ENCODE peak calls at places on chromosomes 11 and 22, in nine cellular contexts. One of them, this sample, is unnamed.

GRCh38 chr11:7546324-7546791 is 32.6 kb downstream of the PPFIBP2 start:
- DNase-seq in activated CD4-positive, alpha-beta T cell treated with anti-CD3 and anti-CD28 coated beads for 4 hours: no peak
- DNase-seq in activated T-cell treated with anti-CD3 and anti-CD28 coated beads for 48 hours: no peak
- DNase-seq in brain microvascular endothelial cell: no peak
- DNase-seq in effector CD4-positive, alpha-beta T cell: no peak
- DNase-seq in DMS153: no peak
- DNase-seq in dorsolateral prefrontal cortex: no peak
- DNase-seq in M059J: no peak
- DNase-seq in activated T-helper 1 cell treated with Interleukin-2 at 50 U/mL for 16 hours: no peak
- DNase-seq in this sample: no peak

GRCh38 chr11:2474059-2474901 is 29.5 kb downstream of the KCNQ1 start:
- DNase-seq in activated CD4-positive, alpha-beta T cell treated with anti-CD3 and anti-CD28 coated beads for 4 hours: no peak
- DNase-seq in activated T-cell treated with anti-CD3 and anti-CD28 coated beads for 48 hours: no peak
- DNase-seq in brain microvascular endothelial cell: no peak
- DNase-seq in effector CD4-positive, alpha-beta T cell: no peak
- DNase-seq in DMS153: peak
- DNase-seq in dorsolateral prefrontal cortex: no peak
- DNase-seq in M059J: no peak
- DNase-seq in activated T-helper 1 cell treated with Interleukin-2 at 50 U/mL for 16 hours: no peak
- DNase-seq in this sample: no peak

GRCh38 chr11:9330387-9331384 is 16.3 kb upstream of the TMEM41B start:
- DNase-seq in activated CD4-positive, alpha-beta T cell treated with anti-CD3 and anti-CD28 coated beads for 4 hours: no peak
- DNase-seq in activated T-cell treated with anti-CD3 and anti-CD28 coated beads for 48 hours: no peak
- DNase-seq in brain microvascular endothelial cell: no peak
- DNase-seq in effector CD4-positive, alpha-beta T cell: no peak
- DNase-seq in DMS153: no peak
- DNase-seq in dorsolateral prefrontal cortex: no peak
- DNase-seq in M059J: peak
- DNase-seq in activated T-helper 1 cell treated with Interleukin-2 at 50 U/mL for 16 hours: no peak
- DNase-seq in this sample: no peak

GRCh38 chr22:37331034-37331428 is 48.7 kb downstream of the CYTH4 start:
- DNase-seq in activated CD4-positive, alpha-beta T cell treated with anti-CD3 and anti-CD28 coated beads for 4 hours: no peak
- DNase-seq in activated T-cell treated with anti-CD3 and anti-CD28 coated beads for 48 hours: no peak
- DNase-seq in brain microvascular endothelial cell: peak
- DNase-seq in effector CD4-positive, alpha-beta T cell: no peak
- DNase-seq in DMS153: no peak
- DNase-seq in dorsolateral prefrontal cortex: peak
- DNase-seq in M059J: peak
- DNase-seq in activated T-helper 1 cell treated with Interleukin-2 at 50 U/mL for 16 hours: no peak
- DNase-seq in this sample: no peak

GRCh38 chr11:118615282-118615979 is 8.0 kb downstream of the PHLDB1 start:
- DNase-seq in activated CD4-positive, alpha-beta T cell treated with anti-CD3 and anti-CD28 coated beads for 4 hours: no peak
- DNase-seq in activated T-cell treated with anti-CD3 and anti-CD28 coated beads for 48 hours: no peak
- DNase-seq in brain microvascular endothelial cell: no peak
- DNase-seq in effector CD4-positive, alpha-beta T cell: no peak
- DNase-seq in DMS153: no peak
- DNase-seq in dorsolateral prefrontal cortex: peak
- DNase-seq in M059J: peak
- DNase-seq in activated T-helper 1 cell treated with Interleukin-2 at 50 U/mL for 16 hours: no peak
- DNase-seq in this sample: no peak

GRCh38 chr22:25169278-25170031 is 30.2 kb upstream of the CRYBB3 start:
- DNase-seq in activated CD4-positive, alpha-beta T cell treated with anti-CD3 and anti-CD28 coated beads for 4 hours: no peak
- DNase-seq in activated T-cell treated with anti-CD3 and anti-CD28 coated beads for 48 hours: no peak
- DNase-seq in brain microvascular endothelial cell: no peak
- DNase-seq in effector CD4-positive, alpha-beta T cell: no peak
- DNase-seq in DMS153: no peak
- DNase-seq in dorsolateral prefrontal cortex: no peak
- DNase-seq in M059J: peak
- DNase-seq in activated T-helper 1 cell treated with Interleukin-2 at 50 U/mL for 16 hours: no peak
- DNase-seq in this sample: no peak

GRCh38 chr11:78525720-78526119 is 48.9 kb downstream of the NARS2 start:
- DNase-seq in activated CD4-positive, alpha-beta T cell treated with anti-CD3 and anti-CD28 coated beads for 4 hours: no peak
- DNase-seq in activated T-cell treated with anti-CD3 and anti-CD28 coated beads for 48 hours: no peak
- DNase-seq in brain microvascular endothelial cell: no peak
- DNase-seq in effector CD4-positive, alpha-beta T cell: no peak
- DNase-seq in DMS153: no peak
- DNase-seq in dorsolateral prefrontal cortex: no peak
- DNase-seq in M059J: no peak
- DNase-seq in activated T-helper 1 cell treated with Interleukin-2 at 50 U/mL for 16 hours: no peak
- DNase-seq in this sample: no peak

GRCh38 chr11:121889931-121890330 is 226.1 kb downstream of the BLID start:
- DNase-seq in activated CD4-positive, alpha-beta T cell treated with anti-CD3 and anti-CD28 coated beads for 4 hours: no peak
- DNase-seq in activated T-cell treated with anti-CD3 and anti-CD28 coated beads for 48 hours: no peak
- DNase-seq in brain microvascular endothelial cell: no peak
- DNase-seq in effector CD4-positive, alpha-beta T cell: no peak
- DNase-seq in DMS153: no peak
- DNase-seq in dorsolateral prefrontal cortex: no peak
- DNase-seq in M059J: peak
- DNase-seq in activated T-helper 1 cell treated with Interleukin-2 at 50 U/mL for 16 hours: no peak
- DNase-seq in this sample: no peak

GRCh38 chr11:123430736-123431356 is 777 bp downstream of the GRAMD1B start:
- DNase-seq in activated CD4-positive, alpha-beta T cell treated with anti-CD3 and anti-CD28 coated beads for 4 hours: peak
- DNase-seq in activated T-cell treated with anti-CD3 and anti-CD28 coated beads for 48 hours: peak
- DNase-seq in brain microvascular endothelial cell: peak
- DNase-seq in effector CD4-positive, alpha-beta T cell: peak
- DNase-seq in DMS153: peak
- DNase-seq in dorsolateral prefrontal cortex: peak
- DNase-seq in M059J: peak
- DNase-seq in activated T-helper 1 cell treated with Interleukin-2 at 50 U/mL for 16 hours: peak
- DNase-seq in this sample: peak

GRCh38 chr11:90222459-90223247 is at the start of gene CHORDC1:
- DNase-seq in activated CD4-positive, alpha-beta T cell treated with anti-CD3 and anti-CD28 coated beads for 4 hours: peak
- DNase-seq in activated T-cell treated with anti-CD3 and anti-CD28 coated beads for 48 hours: peak
- DNase-seq in brain microvascular endothelial cell: peak
- DNase-seq in effector CD4-positive, alpha-beta T cell: peak
- DNase-seq in DMS153: peak
- DNase-seq in dorsolateral prefrontal cortex: peak
- DNase-seq in M059J: peak
- DNase-seq in activated T-helper 1 cell treated with Interleukin-2 at 50 U/mL for 16 hours: peak
- DNase-seq in this sample: peak

GRCh38 chr11:40987895-40988435 is 471.5 kb downstream of the LRRC4C start:
- DNase-seq in activated CD4-positive, alpha-beta T cell treated with anti-CD3 and anti-CD28 coated beads for 4 hours: no peak
- DNase-seq in activated T-cell treated with anti-CD3 and anti-CD28 coated beads for 48 hours: no peak
- DNase-seq in brain microvascular endothelial cell: no peak
- DNase-seq in effector CD4-positive, alpha-beta T cell: no peak
- DNase-seq in DMS153: no peak
- DNase-seq in dorsolateral prefrontal cortex: no peak
- DNase-seq in M059J: no peak
- DNase-seq in activated T-helper 1 cell treated with Interleukin-2 at 50 U/mL for 16 hours: no peak
- DNase-seq in this sample: no peak

GRCh38 chr22:23970816-23971482 is 3.3 kb downstream of the DDT start:
- DNase-seq in activated CD4-positive, alpha-beta T cell treated with anti-CD3 and anti-CD28 coated beads for 4 hours: no peak
- DNase-seq in activated T-cell treated with anti-CD3 and anti-CD28 coated beads for 48 hours: no peak
- DNase-seq in brain microvascular endothelial cell: no peak
- DNase-seq in effector CD4-positive, alpha-beta T cell: no peak
- DNase-seq in DMS153: no peak
- DNase-seq in dorsolateral prefrontal cortex: no peak
- DNase-seq in M059J: no peak
- DNase-seq in activated T-helper 1 cell treated with Interleukin-2 at 50 U/mL for 16 hours: no peak
- DNase-seq in this sample: no peak

GRCh38 chr22:36465232-36466021 is 16.0 kb downstream of the TXN2 start:
- DNase-seq in activated CD4-positive, alpha-beta T cell treated with anti-CD3 and anti-CD28 coated beads for 4 hours: no peak
- DNase-seq in activated T-cell treated with anti-CD3 and anti-CD28 coated beads for 48 hours: no peak
- DNase-seq in brain microvascular endothelial cell: peak
- DNase-seq in effector CD4-positive, alpha-beta T cell: no peak
- DNase-seq in DMS153: no peak
- DNase-seq in dorsolateral prefrontal cortex: no peak
- DNase-seq in M059J: peak
- DNase-seq in activated T-helper 1 cell treated with Interleukin-2 at 50 U/mL for 16 hours: no peak
- DNase-seq in this sample: no peak

GRCh38 chr11:77207618-77208313 is 79.7 kb downstream of the MYO7A start:
- DNase-seq in activated CD4-positive, alpha-beta T cell treated with anti-CD3 and anti-CD28 coated beads for 4 hours: no peak
- DNase-seq in activated T-cell treated with anti-CD3 and anti-CD28 coated beads for 48 hours: no peak
- DNase-seq in brain microvascular endothelial cell: no peak
- DNase-seq in effector CD4-positive, alpha-beta T cell: no peak
- DNase-seq in DMS153: no peak
- DNase-seq in dorsolateral prefrontal cortex: no peak
- DNase-seq in M059J: no peak
- DNase-seq in activated T-helper 1 cell treated with Interleukin-2 at 50 U/mL for 16 hours: no peak
- DNase-seq in this sample: no peak

GRCh38 chr22:43118953-43119458 is 8.5 kb downstream of the BIK start:
- DNase-seq in activated CD4-positive, alpha-beta T cell treated with anti-CD3 and anti-CD28 coated beads for 4 hours: no peak
- DNase-seq in activated T-cell treated with anti-CD3 and anti-CD28 coated beads for 48 hours: no peak
- DNase-seq in brain microvascular endothelial cell: peak
- DNase-seq in effector CD4-positive, alpha-beta T cell: no peak
- DNase-seq in DMS153: peak
- DNase-seq in dorsolateral prefrontal cortex: no peak
- DNase-seq in M059J: no peak
- DNase-seq in activated T-helper 1 cell treated with Interleukin-2 at 50 U/mL for 16 hours: no peak
- DNase-seq in this sample: no peak

GRCh38 chr11:121722431-121723256 is 269.9 kb upstream of the SORL1-AS1 start:
- DNase-seq in activated CD4-positive, alpha-beta T cell treated with anti-CD3 and anti-CD28 coated beads for 4 hours: no peak
- DNase-seq in activated T-cell treated with anti-CD3 and anti-CD28 coated beads for 48 hours: no peak
- DNase-seq in brain microvascular endothelial cell: peak
- DNase-seq in effector CD4-positive, alpha-beta T cell: no peak
- DNase-seq in DMS153: peak
- DNase-seq in dorsolateral prefrontal cortex: peak
- DNase-seq in M059J: peak
- DNase-seq in activated T-helper 1 cell treated with Interleukin-2 at 50 U/mL for 16 hours: no peak
- DNase-seq in this sample: no peak

GRCh38 chr22:38867496-38868285 is 4.3 kb downstream of the CBX6 start:
- DNase-seq in activated CD4-positive, alpha-beta T cell treated with anti-CD3 and anti-CD28 coated beads for 4 hours: no peak
- DNase-seq in activated T-cell treated with anti-CD3 and anti-CD28 coated beads for 48 hours: no peak
- DNase-seq in brain microvascular endothelial cell: no peak
- DNase-seq in effector CD4-positive, alpha-beta T cell: no peak
- DNase-seq in DMS153: no peak
- DNase-seq in dorsolateral prefrontal cortex: peak
- DNase-seq in M059J: no peak
- DNase-seq in activated T-helper 1 cell treated with Interleukin-2 at 50 U/mL for 16 hours: no peak
- DNase-seq in this sample: no peak

GRCh38 chr11:83612891-83613766 is 327.0 kb upstream of the CCDC90B start:
- DNase-seq in activated CD4-positive, alpha-beta T cell treated with anti-CD3 and anti-CD28 coated beads for 4 hours: no peak
- DNase-seq in activated T-cell treated with anti-CD3 and anti-CD28 coated beads for 48 hours: no peak
- DNase-seq in brain microvascular endothelial cell: no peak
- DNase-seq in effector CD4-positive, alpha-beta T cell: no peak
- DNase-seq in DMS153: peak
- DNase-seq in dorsolateral prefrontal cortex: no peak
- DNase-seq in M059J: no peak
- DNase-seq in activated T-helper 1 cell treated with Interleukin-2 at 50 U/mL for 16 hours: no peak
- DNase-seq in this sample: no peak

GRCh38 chr22:48866906-48867597 is 960.6 kb downstream of the BRD1 start:
- DNase-seq in activated CD4-positive, alpha-beta T cell treated with anti-CD3 and anti-CD28 coated beads for 4 hours: no peak
- DNase-seq in activated T-cell treated with anti-CD3 and anti-CD28 coated beads for 48 hours: no peak
- DNase-seq in brain microvascular endothelial cell: no peak
- DNase-seq in effector CD4-positive, alpha-beta T cell: no peak
- DNase-seq in DMS153: no peak
- DNase-seq in dorsolateral prefrontal cortex: peak
- DNase-seq in M059J: no peak
- DNase-seq in activated T-helper 1 cell treated with Interleukin-2 at 50 U/mL for 16 hours: no peak
- DNase-seq in this sample: no peak

GRCh38 chr11:40186401-40187091 is 1272.9 kb downstream of the LRRC4C start:
- DNase-seq in activated CD4-positive, alpha-beta T cell treated with anti-CD3 and anti-CD28 coated beads for 4 hours: no peak
- DNase-seq in activated T-cell treated with anti-CD3 and anti-CD28 coated beads for 48 hours: no peak
- DNase-seq in brain microvascular endothelial cell: no peak
- DNase-seq in effector CD4-positive, alpha-beta T cell: no peak
- DNase-seq in DMS153: peak
- DNase-seq in dorsolateral prefrontal cortex: peak
- DNase-seq in M059J: no peak
- DNase-seq in activated T-helper 1 cell treated with Interleukin-2 at 50 U/mL for 16 hours: no peak
- DNase-seq in this sample: no peak

GRCh38 chr11:2310786-2311455 is 9.1 kb downstream of the TSPAN32 start:
- DNase-seq in activated CD4-positive, alpha-beta T cell treated with anti-CD3 and anti-CD28 coated beads for 4 hours: no peak
- DNase-seq in activated T-cell treated with anti-CD3 and anti-CD28 coated beads for 48 hours: no peak
- DNase-seq in brain microvascular endothelial cell: no peak
- DNase-seq in effector CD4-positive, alpha-beta T cell: no peak
- DNase-seq in DMS153: no peak
- DNase-seq in dorsolateral prefrontal cortex: no peak
- DNase-seq in M059J: no peak
- DNase-seq in activated T-helper 1 cell treated with Interleukin-2 at 50 U/mL for 16 hours: no peak
- DNase-seq in this sample: no peak

GRCh38 chr11:65791719-65792213 is 4.9 kb downstream of the OVOL1 start:
- DNase-seq in activated CD4-positive, alpha-beta T cell treated with anti-CD3 and anti-CD28 coated beads for 4 hours: peak
- DNase-seq in activated T-cell treated with anti-CD3 and anti-CD28 coated beads for 48 hours: peak
- DNase-seq in brain microvascular endothelial cell: no peak
- DNase-seq in effector CD4-positive, alpha-beta T cell: no peak
- DNase-seq in DMS153: peak
- DNase-seq in dorsolateral prefrontal cortex: no peak
- DNase-seq in M059J: peak
- DNase-seq in activated T-helper 1 cell treated with Interleukin-2 at 50 U/mL for 16 hours: peak
- DNase-seq in this sample: no peak

GRCh38 chr11:122664188-122664587 is 8.7 kb downstream of the UBASH3B start:
- DNase-seq in activated CD4-positive, alpha-beta T cell treated with anti-CD3 and anti-CD28 coated beads for 4 hours: no peak
- DNase-seq in activated T-cell treated with anti-CD3 and anti-CD28 coated beads for 48 hours: no peak
- DNase-seq in brain microvascular endothelial cell: no peak
- DNase-seq in effector CD4-positive, alpha-beta T cell: no peak
- DNase-seq in DMS153: no peak
- DNase-seq in dorsolateral prefrontal cortex: no peak
- DNase-seq in M059J: peak
- DNase-seq in activated T-helper 1 cell treated with Interleukin-2 at 50 U/mL for 16 hours: no peak
- DNase-seq in this sample: no peak

GRCh38 chr11:86041975-86042378 is 26.9 kb downstream of the PICALM start:
- DNase-seq in activated CD4-positive, alpha-beta T cell treated with anti-CD3 and anti-CD28 coated beads for 4 hours: peak
- DNase-seq in activated T-cell treated with anti-CD3 and anti-CD28 coated beads for 48 hours: no peak
- DNase-seq in brain microvascular endothelial cell: peak
- DNase-seq in effector CD4-positive, alpha-beta T cell: peak
- DNase-seq in DMS153: peak
- DNase-seq in dorsolateral prefrontal cortex: no peak
- DNase-seq in M059J: peak
- DNase-seq in activated T-helper 1 cell treated with Interleukin-2 at 50 U/mL for 16 hours: no peak
- DNase-seq in this sample: peak

GRCh38 chr22:19764050-19764593 is 3.5 kb downstream of the TBX1 start:
- DNase-seq in activated CD4-positive, alpha-beta T cell treated with anti-CD3 and anti-CD28 coated beads for 4 hours: no peak
- DNase-seq in activated T-cell treated with anti-CD3 and anti-CD28 coated beads for 48 hours: no peak
- DNase-seq in brain microvascular endothelial cell: no peak
- DNase-seq in effector CD4-positive, alpha-beta T cell: no peak
- DNase-seq in DMS153: no peak
- DNase-seq in dorsolateral prefrontal cortex: no peak
- DNase-seq in M059J: no peak
- DNase-seq in activated T-helper 1 cell treated with Interleukin-2 at 50 U/mL for 16 hours: no peak
- DNase-seq in this sample: no peak

GRCh38 chr22:31137721-31138120 is 2.6 kb downstream of the PLA2G3 start:
- DNase-seq in activated CD4-positive, alpha-beta T cell treated with anti-CD3 and anti-CD28 coated beads for 4 hours: no peak
- DNase-seq in activated T-cell treated with anti-CD3 and anti-CD28 coated beads for 48 hours: no peak
- DNase-seq in brain microvascular endothelial cell: no peak
- DNase-seq in effector CD4-positive, alpha-beta T cell: no peak
- DNase-seq in DMS153: no peak
- DNase-seq in dorsolateral prefrontal cortex: no peak
- DNase-seq in M059J: no peak
- DNase-seq in activated T-helper 1 cell treated with Interleukin-2 at 50 U/mL for 16 hours: no peak
- DNase-seq in this sample: no peak

GRCh38 chr11:3347127-3347526 is 31.8 kb downstream of the ZNF195 start:
- DNase-seq in activated CD4-positive, alpha-beta T cell treated with anti-CD3 and anti-CD28 coated beads for 4 hours: no peak
- DNase-seq in activated T-cell treated with anti-CD3 and anti-CD28 coated beads for 48 hours: no peak
- DNase-seq in brain microvascular endothelial cell: no peak
- DNase-seq in effector CD4-positive, alpha-beta T cell: no peak
- DNase-seq in DMS153: no peak
- DNase-seq in dorsolateral prefrontal cortex: no peak
- DNase-seq in M059J: no peak
- DNase-seq in activated T-helper 1 cell treated with Interleukin-2 at 50 U/mL for 16 hours: no peak
- DNase-seq in this sample: no peak

GRCh38 chr22:26576026-26576680 is 13.8 kb downstream of the TPST2 start:
- DNase-seq in activated CD4-positive, alpha-beta T cell treated with anti-CD3 and anti-CD28 coated beads for 4 hours: no peak
- DNase-seq in activated T-cell treated with anti-CD3 and anti-CD28 coated beads for 48 hours: no peak
- DNase-seq in brain microvascular endothelial cell: peak
- DNase-seq in effector CD4-positive, alpha-beta T cell: no peak
- DNase-seq in DMS153: no peak
- DNase-seq in dorsolateral prefrontal cortex: no peak
- DNase-seq in M059J: no peak
- DNase-seq in activated T-helper 1 cell treated with Interleukin-2 at 50 U/mL for 16 hours: no peak
- DNase-seq in this sample: no peak

GRCh38 chr11:3126207-3126865 is 38.8 kb downstream of the OSBPL5 start:
- DNase-seq in activated CD4-positive, alpha-beta T cell treated with anti-CD3 and anti-CD28 coated beads for 4 hours: no peak
- DNase-seq in activated T-cell treated with anti-CD3 and anti-CD28 coated beads for 48 hours: no peak
- DNase-seq in brain microvascular endothelial cell: no peak
- DNase-seq in effector CD4-positive, alpha-beta T cell: no peak
- DNase-seq in DMS153: peak
- DNase-seq in dorsolateral prefrontal cortex: peak
- DNase-seq in M059J: no peak
- DNase-seq in activated T-helper 1 cell treated with Interleukin-2 at 50 U/mL for 16 hours: no peak
- DNase-seq in this sample: no peak

GRCh38 chr11:818396-819128 is at the start of gene PNPLA2:
- DNase-seq in activated CD4-positive, alpha-beta T cell treated with anti-CD3 and anti-CD28 coated beads for 4 hours: no peak
- DNase-seq in activated T-cell treated with anti-CD3 and anti-CD28 coated beads for 48 hours: no peak
- DNase-seq in brain microvascular endothelial cell: no peak
- DNase-seq in effector CD4-positive, alpha-beta T cell: no peak
- DNase-seq in DMS153: no peak
- DNase-seq in dorsolateral prefrontal cortex: no peak
- DNase-seq in M059J: peak
- DNase-seq in activated T-helper 1 cell treated with Interleukin-2 at 50 U/mL for 16 hours: no peak
- DNase-seq in this sample: no peak

GRCh38 chr22:32396746-32397145 is 15.3 kb downstream of the RTCB start:
- DNase-seq in activated CD4-positive, alpha-beta T cell treated with anti-CD3 and anti-CD28 coated beads for 4 hours: no peak
- DNase-seq in activated T-cell treated with anti-CD3 and anti-CD28 coated beads for 48 hours: no peak
- DNase-seq in brain microvascular endothelial cell: no peak
- DNase-seq in effector CD4-positive, alpha-beta T cell: no peak
- DNase-seq in DMS153: no peak
- DNase-seq in dorsolateral prefrontal cortex: no peak
- DNase-seq in M059J: no peak
- DNase-seq in activated T-helper 1 cell treated with Interleukin-2 at 50 U/mL for 16 hours: no peak
- DNase-seq in this sample: no peak